ENCODE peak calls at places on chromosomes 6 and 20, in seven cellular contexts. One of them, this sample, is unnamed.

GRCh38 chr20:11626551-11626950 is 291.1 kb upstream of the BTBD3 start:
- DNase-seq in astrocyte of the spinal cord: no peak
- DNase-seq in neural crest cell: no peak
- DNase-seq in GM12865: no peak
- DNase-seq in AG09319: no peak
- DNase-seq in mammary epithelial cell: no peak
- DNase-seq in OCI-LY7: no peak
- DNase-seq in this sample: no peak

GRCh38 chr20:49552007-49552406 is 15.9 kb downstream of the PTGIS start:
- DNase-seq in mammary epithelial cell: no peak
- DNase-seq in GM12865: no peak
- DNase-seq in astrocyte of the spinal cord: no peak
- DNase-seq in OCI-LY7: no peak
- DNase-seq in neural crest cell: no peak
- DNase-seq in AG09319: no peak
- DNase-seq in this sample: no peak

GRCh38 chr20:34956751-34957472 is 1.2 kb downstream of the MYH7B start:
- DNase-seq in GM12865: no peak
- DNase-seq in astrocyte of the spinal cord: no peak
- DNase-seq in neural crest cell: no peak
- DNase-seq in mammary epithelial cell: no peak
- DNase-seq in OCI-LY7: no peak
- DNase-seq in AG09319: no peak
- DNase-seq in this sample: no peak

GRCh38 chr6:39217177-39217864 is 12.0 kb downstream of the KCNK5 start:
- DNase-seq in neural crest cell: no peak
- DNase-seq in AG09319: no peak
- DNase-seq in GM12865: no peak
- DNase-seq in astrocyte of the spinal cord: no peak
- DNase-seq in OCI-LY7: no peak
- DNase-seq in mammary epithelial cell: no peak
- DNase-seq in this sample: no peak

GRCh38 chr6:34145161-34146020 is 496 bp downstream of the GRM4 start:
- DNase-seq in mammary epithelial cell: peak; percentile 61
- DNase-seq in neural crest cell: peak; percentile 23
- DNase-seq in AG09319: no peak
- DNase-seq in astrocyte of the spinal cord: peak; percentile 49
- DNase-seq in OCI-LY7: peak; percentile 43
- DNase-seq in GM12865: no peak
- DNase-seq in this sample: no peak

GRCh38 chr6:10610289-10610688 is 84.1 kb downstream of the C6orf52 start:
- DNase-seq in AG09319: no peak
- DNase-seq in mammary epithelial cell: no peak
- DNase-seq in GM12865: no peak
- DNase-seq in neural crest cell: no peak
- DNase-seq in OCI-LY7: no peak
- DNase-seq in astrocyte of the spinal cord: no peak
- DNase-seq in this sample: no peak

GRCh38 chr6:137323860-137324259 is 104.7 kb upstream of the IFNGR1 start:
- DNase-seq in mammary epithelial cell: no peak
- DNase-seq in neural crest cell: no peak
- DNase-seq in astrocyte of the spinal cord: no peak
- DNase-seq in OCI-LY7: peak; percentile 29
- DNase-seq in AG09319: no peak
- DNase-seq in GM12865: peak; percentile 12
- DNase-seq in this sample: no peak

GRCh38 chr6:84773133-84773430 is 8.7 kb upstream of the TBX18 start:
- DNase-seq in GM12865: no peak
- DNase-seq in neural crest cell: no peak
- DNase-seq in mammary epithelial cell: no peak
- DNase-seq in astrocyte of the spinal cord: no peak
- DNase-seq in AG09319: no peak
- DNase-seq in OCI-LY7: no peak
- DNase-seq in this sample: no peak

GRCh38 chr6:132300323-132300949 is 100.8 kb downstream of the MOXD1 start:
- DNase-seq in astrocyte of the spinal cord: peak; percentile 57
- DNase-seq in mammary epithelial cell: peak; percentile 39
- DNase-seq in OCI-LY7: peak; percentile 82
- DNase-seq in neural crest cell: peak; percentile 23
- DNase-seq in AG09319: no peak
- DNase-seq in GM12865: peak; percentile 67
- DNase-seq in this sample: no peak

GRCh38 chr6:154247119-154247814 is 109.3 kb downstream of the IPCEF1 start:
- DNase-seq in GM12865: peak; percentile 71
- DNase-seq in neural crest cell: no peak
- DNase-seq in OCI-LY7: no peak
- DNase-seq in mammary epithelial cell: no peak
- DNase-seq in astrocyte of the spinal cord: no peak
- DNase-seq in AG09319: no peak
- DNase-seq in this sample: no peak

GRCh38 chr6:117829594-117830319 is 77.3 kb upstream of the SLC35F1 start:
- DNase-seq in neural crest cell: peak; percentile 57
- DNase-seq in AG09319: no peak
- DNase-seq in astrocyte of the spinal cord: peak; percentile 51
- DNase-seq in OCI-LY7: no peak
- DNase-seq in mammary epithelial cell: peak; percentile 33
- DNase-seq in GM12865: peak; percentile 47
- DNase-seq in this sample: no peak

GRCh38 chr20:47334022-47334551 is 22.4 kb downstream of the ZMYND8 start:
- DNase-seq in mammary epithelial cell: peak; percentile 94
- DNase-seq in neural crest cell: no peak
- DNase-seq in AG09319: no peak
- DNase-seq in astrocyte of the spinal cord: peak; percentile 96
- DNase-seq in GM12865: no peak
- DNase-seq in OCI-LY7: no peak
- DNase-seq in this sample: peak; percentile 84

GRCh38 chr6:70241991-70242420 is 60.9 kb downstream of the COL9A1 start:
- DNase-seq in astrocyte of the spinal cord: no peak
- DNase-seq in OCI-LY7: no peak
- DNase-seq in AG09319: no peak
- DNase-seq in neural crest cell: no peak
- DNase-seq in GM12865: no peak
- DNase-seq in mammary epithelial cell: no peak
- DNase-seq in this sample: no peak

GRCh38 chr20:5608104-5608447 is 142.1 kb upstream of the SHLD1 start:
- DNase-seq in neural crest cell: no peak
- DNase-seq in OCI-LY7: no peak
- DNase-seq in AG09319: no peak
- DNase-seq in GM12865: no peak
- DNase-seq in mammary epithelial cell: no peak
- DNase-seq in astrocyte of the spinal cord: no peak
- DNase-seq in this sample: no peak

DNA sequence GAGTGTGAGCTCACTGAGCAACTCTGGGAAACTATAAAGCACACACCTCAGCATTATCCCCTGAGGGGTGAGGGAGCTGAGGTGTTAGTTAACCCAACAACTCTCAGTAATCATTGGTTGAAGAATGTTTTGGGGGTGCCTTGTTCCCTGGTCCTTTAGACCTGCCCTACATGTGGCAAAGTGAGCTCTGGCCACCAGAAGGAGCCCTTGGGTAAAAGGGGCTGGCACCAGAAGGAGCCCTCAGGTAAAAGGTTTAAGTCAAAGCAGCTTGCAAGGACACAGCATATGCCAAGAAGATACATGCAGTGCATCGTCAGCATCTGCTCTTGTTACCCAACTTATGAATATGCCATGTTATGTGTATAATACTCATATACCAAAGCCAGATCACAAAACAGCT is 1081.7 kb downstream of the KIF16B start:
- DNase-seq in GM12865: peak; percentile 43
- DNase-seq in neural crest cell: no peak
- DNase-seq in OCI-LY7: no peak
- DNase-seq in astrocyte of the spinal cord: no peak
- DNase-seq in mammary epithelial cell: peak; percentile 23
- DNase-seq in AG09319: no peak
- DNase-seq in this sample: no peak
- TF ChIP-seq CTCF in GM12865: peak; percentile 27
- TF ChIP-seq CTCF in neural crest cell: peak; percentile 50
- TF ChIP-seq CTCF in OCI-LY7: peak; percentile 47
- TF ChIP-seq CTCF in astrocyte of the spinal cord: no peak
- TF ChIP-seq CTCF in mammary epithelial cell: peak; percentile 43
- TF ChIP-seq CTCF in AG09319: peak; percentile 13
- TF ChIP-seq CTCF in this sample: peak; percentile 27

GRCh38 chr6:99129835-99130234 is 182.1 kb upstream of the FBXL4 start:
- DNase-seq in OCI-LY7: no peak
- DNase-seq in neural crest cell: no peak
- DNase-seq in astrocyte of the spinal cord: no peak
- DNase-seq in AG09319: no peak
- DNase-seq in mammary epithelial cell: no peak
- DNase-seq in GM12865: no peak
- DNase-seq in this sample: no peak

GRCh38 chr6:99132026-99132425 is 184.3 kb upstream of the FBXL4 start:
- DNase-seq in mammary epithelial cell: no peak
- DNase-seq in AG09319: no peak
- DNase-seq in OCI-LY7: no peak
- DNase-seq in astrocyte of the spinal cord: no peak
- DNase-seq in GM12865: no peak
- DNase-seq in neural crest cell: no peak
- DNase-seq in this sample: no peak

GRCh38 chr6:99130897-99131873 is 183.4 kb upstream of the FBXL4 start:
- DNase-seq in astrocyte of the spinal cord: no peak
- DNase-seq in mammary epithelial cell: no peak
- DNase-seq in GM12865: no peak
- DNase-seq in neural crest cell: no peak
- DNase-seq in AG09319: no peak
- DNase-seq in OCI-LY7: no peak
- DNase-seq in this sample: no peak
- TF ChIP-seq CTCF in astrocyte of the spinal cord: no peak
- TF ChIP-seq CTCF in mammary epithelial cell: no peak
- TF ChIP-seq CTCF in GM12865: no peak
- TF ChIP-seq CTCF in neural crest cell: no peak
- TF ChIP-seq CTCF in AG09319: no peak
- TF ChIP-seq CTCF in OCI-LY7: peak; percentile 52
- TF ChIP-seq CTCF in this sample: peak; percentile 6

DNA sequence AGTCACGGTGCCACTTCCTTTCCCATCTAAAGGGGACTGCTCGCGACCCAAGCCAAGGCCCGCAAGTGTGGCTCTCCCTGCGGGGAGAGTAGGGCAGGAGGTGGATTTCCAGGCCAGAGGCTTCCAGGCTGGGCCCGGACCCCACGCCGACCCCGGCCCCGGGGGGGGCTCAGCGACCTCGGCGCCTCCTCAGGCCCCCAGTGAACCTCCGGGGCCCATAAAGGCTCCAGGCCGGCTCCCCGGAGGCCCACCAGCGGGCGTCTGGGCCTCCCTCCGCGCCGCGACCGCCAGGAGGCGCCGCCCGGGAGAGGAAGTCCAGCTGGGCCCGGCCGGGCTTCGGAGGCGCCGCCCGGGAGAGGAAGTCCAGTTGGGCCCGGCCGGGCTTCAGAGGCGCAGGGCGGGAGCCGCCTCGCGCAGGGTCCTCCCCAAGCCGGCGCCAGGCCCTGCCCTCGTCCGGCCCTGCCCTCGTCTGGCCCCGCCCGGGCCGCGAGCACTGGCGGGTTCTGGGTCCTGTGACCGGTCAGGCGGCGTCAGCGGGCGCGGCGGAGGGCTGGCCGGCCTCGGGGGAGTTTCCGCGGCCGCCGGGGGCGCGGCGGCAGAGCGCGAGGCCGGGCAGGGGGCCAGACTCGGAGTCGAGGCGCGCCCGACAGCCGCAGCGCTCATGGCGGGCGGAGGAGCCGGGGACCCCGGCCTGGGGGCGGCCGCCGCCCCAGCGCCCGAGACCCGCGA is at the start of gene RAB32:
- DNase-seq in OCI-LY7: no peak
- DNase-seq in astrocyte of the spinal cord: peak; percentile 94
- DNase-seq in GM12865: peak; percentile 55
- DNase-seq in mammary epithelial cell: peak; percentile 94
- DNase-seq in neural crest cell: peak; percentile 68
- DNase-seq in AG09319: peak; percentile 93
- DNase-seq in this sample: peak; percentile 80
- TF ChIP-seq CTCF in OCI-LY7: no peak
- TF ChIP-seq CTCF in astrocyte of the spinal cord: peak; percentile 48
- TF ChIP-seq CTCF in GM12865: peak; percentile 14
- TF ChIP-seq CTCF in mammary epithelial cell: peak; percentile 24
- TF ChIP-seq CTCF in neural crest cell: peak; percentile 76
- TF ChIP-seq CTCF in AG09319: peak; percentile 44
- TF ChIP-seq CTCF in this sample: peak; percentile 34

GRCh38 chr20:8082025-8082424 is 50.0 kb upstream of the PLCB1 start:
- DNase-seq in AG09319: no peak
- DNase-seq in neural crest cell: no peak
- DNase-seq in OCI-LY7: peak; percentile 11
- DNase-seq in astrocyte of the spinal cord: no peak
- DNase-seq in GM12865: no peak
- DNase-seq in mammary epithelial cell: no peak
- DNase-seq in this sample: no peak
- TF ChIP-seq CTCF in AG09319: peak; percentile 23
- TF ChIP-seq CTCF in neural crest cell: peak; percentile 55
- TF ChIP-seq CTCF in OCI-LY7: peak; percentile 68
- TF ChIP-seq CTCF in astrocyte of the spinal cord: peak; percentile 53
- TF ChIP-seq CTCF in GM12865: peak; percentile 21
- TF ChIP-seq CTCF in mammary epithelial cell: peak; percentile 57
- TF ChIP-seq CTCF in this sample: peak; percentile 44

GRCh38 chr6:141607956-141608355 is 524.8 kb upstream of the GJE1 start:
- DNase-seq in OCI-LY7: no peak
- DNase-seq in GM12865: no peak
- DNase-seq in astrocyte of the spinal cord: no peak
- DNase-seq in AG09319: no peak
- DNase-seq in mammary epithelial cell: no peak
- DNase-seq in neural crest cell: no peak
- DNase-seq in this sample: no peak

DNA sequence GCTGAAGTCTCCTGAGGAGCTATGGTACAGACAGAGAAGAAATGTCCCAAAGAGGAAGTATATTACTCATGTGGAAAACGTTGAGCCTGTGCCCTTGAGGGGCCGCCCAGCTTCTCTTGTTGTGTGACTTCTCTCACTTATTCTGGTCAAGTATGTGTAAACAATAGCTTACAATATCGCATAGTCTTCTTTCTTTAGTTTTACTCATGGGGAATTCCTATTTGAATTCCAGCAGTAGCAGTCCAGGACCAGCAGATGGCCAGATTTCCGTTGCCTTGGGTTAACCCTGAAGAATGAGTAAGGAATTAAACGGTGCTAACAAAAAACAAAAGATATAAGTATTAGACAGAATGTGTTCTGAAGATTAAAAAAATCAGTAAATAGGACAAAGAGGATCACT is 522.0 kb upstream of the GJE1 start:
- DNase-seq in astrocyte of the spinal cord: peak; percentile 14
- DNase-seq in neural crest cell: no peak
- DNase-seq in OCI-LY7: no peak
- DNase-seq in AG09319: no peak
- DNase-seq in mammary epithelial cell: peak; percentile 19
- DNase-seq in GM12865: no peak
- DNase-seq in this sample: no peak
- TF ChIP-seq CTCF in astrocyte of the spinal cord: peak; percentile 41
- TF ChIP-seq CTCF in neural crest cell: peak; percentile 47
- TF ChIP-seq CTCF in OCI-LY7: peak; percentile 15
- TF ChIP-seq CTCF in AG09319: peak; percentile 14
- TF ChIP-seq CTCF in mammary epithelial cell: peak; percentile 43
- TF ChIP-seq CTCF in GM12865: no peak
- TF ChIP-seq CTCF in this sample: peak; percentile 41

GRCh38 chr20:24522452-24523330 is 53.3 kb downstream of the SYNDIG1 start:
- DNase-seq in astrocyte of the spinal cord: peak; percentile 34
- DNase-seq in GM12865: no peak
- DNase-seq in AG09319: no peak
- DNase-seq in OCI-LY7: no peak
- DNase-seq in neural crest cell: no peak
- DNase-seq in mammary epithelial cell: peak; percentile 30
- DNase-seq in this sample: no peak
- TF ChIP-seq CTCF in astrocyte of the spinal cord: no peak
- TF ChIP-seq CTCF in GM12865: no peak
- TF ChIP-seq CTCF in AG09319: no peak
- TF ChIP-seq CTCF in OCI-LY7: no peak
- TF ChIP-seq CTCF in neural crest cell: no peak
- TF ChIP-seq CTCF in mammary epithelial cell: no peak
- TF ChIP-seq CTCF in this sample: no peak

This sample was measured in BJ.